ENCODE peak calls at places on chromosomes 2 and 18, in five cellular contexts. C is pancreas, P is IMR-90, L is hepatocyte, Q is endodermal cell. A is an unnamed sample.
A peak's percentile ranks its signal among the peaks of the same experiment; 100 is the strongest.

GRCh38 chr2:84904717-84905174 is 710 bp upstream of the TMSB10 start:
- DNase-seq in C (peak; percentile 50), P (peak; percentile 55), L (peak; percentile 76), Q (peak; percentile 90), A (peak; percentile 76)

GRCh38 chr2:88016086-88016947 is at the start of gene RNU2-63P:
- DNase-seq in C (peak; percentile 66), P (peak; percentile 96), L (peak; percentile 89), Q (peak; percentile 93), A (peak; percentile 84)

GRCh38 chr2:241279828-241280227 is 35.6 kb downstream of the HDLBP start:
- DNase-seq in C (no peak), P (no peak), L (no peak), Q (no peak), A (peak; percentile 17)

GRCh38 chr2:118185210-118186109 is 97.2 kb downstream of the INSIG2 start:
- DNase-seq in C (peak; percentile 53), P (peak; percentile 20), L (peak; percentile 73), Q (peak; percentile 85), A (peak; percentile 79)

GRCh38 chr2:71792926-71793761 is 339.8 kb downstream of the DYSF start:
- DNase-seq in C (no peak), P (peak; percentile 38), L (peak; percentile 59), Q (no peak), A (no peak)

GRCh38 chr18:44741551-44741950 is 60.9 kb downstream of the SETBP1 start:
- DNase-seq in C (no peak), P (no peak), L (no peak), Q (no peak), A (no peak)

GRCh38 chr2:137992039-137992646 is 27.9 kb downstream of the HNMT start:
- DNase-seq in C (no peak), P (no peak), L (no peak), Q (peak; percentile 60), A (no peak)

GRCh38 chr2:88831071-88831791 is 139.8 kb downstream of the RPIA start:
- DNase-seq in C (no peak), P (no peak), L (no peak), Q (no peak), A (no peak)

GRCh38 chr2:38266382-38267051 is 110.6 kb downstream of the ATL2 start:
- DNase-seq in C (no peak), P (no peak), L (no peak), Q (no peak), A (no peak)

GRCh38 chr2:238634701-238635402 is 208.1 kb downstream of the ASB1 start:
- DNase-seq in C (no peak), P (no peak), L (no peak), Q (no peak), A (no peak)

GRCh38 chr2:205936446-205936845 is 149.5 kb downstream of the INO80D start:
- DNase-seq in C (no peak), P (no peak), L (no peak), Q (no peak), A (no peak)

GRCh38 chr18:6414118-6414722 is 491 bp downstream of the L3MBTL4 start:
- DNase-seq in C (peak; percentile 73), P (no peak), L (peak; percentile 80), Q (peak; percentile 82), A (peak; percentile 88)

GRCh38 chr2:196293751-196294486 is 122.5 kb upstream of the STK17B start:
- DNase-seq in C (no peak), P (peak; percentile 96), L (peak; percentile 15), Q (no peak), A (no peak)

GRCh38 chr18:22432672-22433137 is 15.0 kb upstream of the CTAGE1 start:
- DNase-seq in C (peak; percentile 82), P (peak; percentile 97), L (peak; percentile 75), Q (no peak), A (no peak)

DNA sequence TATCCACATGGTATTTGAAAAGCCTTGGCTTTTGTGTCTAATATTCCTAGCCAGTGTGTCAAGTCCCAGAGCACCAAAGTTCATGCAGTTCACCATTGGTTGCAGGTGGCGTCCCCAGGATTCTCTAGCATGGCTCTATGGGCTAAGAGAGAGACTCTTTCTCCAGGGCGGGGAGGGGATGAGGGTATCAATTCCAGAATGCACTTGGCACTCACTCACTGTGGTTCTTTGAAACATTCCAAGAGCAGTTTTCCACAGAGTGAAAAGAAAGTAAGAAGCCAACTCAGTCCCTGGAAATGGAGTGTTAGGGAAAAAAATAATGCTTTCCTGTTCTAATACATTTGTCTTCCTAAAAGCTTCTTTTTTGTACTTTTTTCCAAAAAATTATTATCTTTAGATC is 240.0 kb downstream of the PAX3 start:
- DNase-seq in C (no peak), P (no peak), L (no peak), Q (no peak), A (no peak)
- H3K27me3 ChIP-seq in C (peaks cover 5% of the 10 kb centered on the region), P (peaks cover 9% of the 10 kb centered on the region), L (peaks cover 75% of the 10 kb centered on the region), Q (peaks cover 94% of the 10 kb centered on the region), A (peaks cover 43% of the 10 kb centered on the region)

DNA sequence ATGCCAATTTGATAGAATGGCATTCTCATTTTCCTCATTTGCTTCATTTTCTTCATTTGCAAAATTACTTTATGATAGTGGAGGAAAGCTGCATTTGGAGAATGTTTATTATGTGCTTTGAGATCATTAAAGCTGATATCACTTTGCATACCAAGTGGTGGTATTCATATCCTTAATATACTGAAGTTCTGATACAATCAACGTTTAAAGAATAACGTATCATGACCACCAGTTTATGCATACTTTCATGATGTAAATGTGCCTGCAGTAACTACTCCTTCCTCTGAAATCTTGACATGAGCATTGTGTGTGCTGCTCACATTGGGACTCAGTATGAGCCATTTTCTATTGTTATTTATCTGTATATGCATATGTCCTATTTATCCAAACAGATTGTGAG is 302.1 kb downstream of the ARHGAP15 start:
- DNase-seq in C (no peak), P (peak; percentile 73), L (no peak), Q (no peak), A (no peak)
- H3K4me3 ChIP-seq in C (no peak overlapping the region), P (no peak overlapping the region), L (no peak overlapping the region), Q (no peak overlapping the region), A (no peak overlapping the region)

DNA sequence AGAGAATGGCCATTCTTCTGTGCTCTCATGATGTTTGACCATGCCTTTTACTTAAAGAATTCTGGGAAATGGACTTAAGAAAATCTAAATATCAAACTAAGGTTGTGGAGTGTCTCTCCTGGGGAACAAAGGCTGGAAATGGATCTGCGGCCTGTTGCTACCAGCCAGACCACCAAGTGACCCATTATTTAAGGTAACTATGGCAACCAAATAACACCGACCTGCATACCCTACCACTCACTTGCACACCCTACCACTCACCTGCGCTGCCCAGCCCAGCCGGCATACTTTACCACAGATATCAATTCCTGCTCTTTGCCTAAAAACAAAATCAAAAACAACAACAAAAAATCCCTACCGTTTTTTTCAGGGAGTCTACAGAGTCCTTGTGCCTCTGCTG is 203.2 kb downstream of the NBAS start:
- DNase-seq in C (no peak), P (no peak), L (no peak), Q (no peak), A (no peak)
- H3K36me3 ChIP-seq in C (no peaks in the 10 kb centered on the region), P (peaks cover 7% of the 10 kb centered on the region), L (no peaks in the 10 kb centered on the region), Q (peaks cover 4% of the 10 kb centered on the region), A (no peaks in the 10 kb centered on the region)

GRCh38 chr2:16739778-16740581 is 74.3 kb upstream of the CYRIA start:
- DNase-seq in C (peak; percentile 77), P (no peak), L (no peak), Q (no peak), A (no peak)
- H3K27me3 ChIP-seq in C (no peaks in the 10 kb centered on the region), P (no peaks in the 10 kb centered on the region), L (no peaks in the 10 kb centered on the region), Q (peaks cover 6% of the 10 kb centered on the region), A (no peaks in the 10 kb centered on the region)

A was measured in H7.